ENCODE peak calls at places on chromosomes 12 and 14, in six cellular contexts. I is brain microvascular endothelial cell, M is fibroblast of lung, Q is astrocyte, F is hepatocyte, D is pancreas. E is an unnamed sample.

GRCh38 chr14:88992011-88992410 is 167.6 kb downstream of the TTC8 start:
- DNase-seq in I (no peak), D (no peak), M (no peak), Q (no peak), F (no peak), E (no peak)

GRCh38 chr12:19462441-19462840 is 23.1 kb downstream of the AEBP2 start:
- DNase-seq in D (no peak), F (no peak), M (no peak), Q (no peak), I (peak), E (no peak)

GRCh38 chr14:65627315-65627714 is 214.8 kb downstream of the FUT8 start:
- DNase-seq in M (no peak), F (no peak), Q (no peak), D (no peak), I (no peak), E (no peak)

GRCh38 chr12:47819902-47820630 is at the start of gene HDAC7:
- DNase-seq in F (peak), Q (peak), M (peak), I (peak), D (peak), E (no peak)

GRCh38 chr12:108583971-108584370 is 13.9 kb downstream of the TMEM119 start:
- DNase-seq in F (no peak), M (no peak), Q (no peak), D (no peak), I (no peak), E (no peak)

GRCh38 chr12:76310110-76310509 is 38.1 kb downstream of the BBS10 start:
- DNase-seq in F (no peak), D (no peak), Q (peak), I (peak), M (peak), E (no peak)

GRCh38 chr14:68655961-68656360 is 136.9 kb downstream of the ZFP36L1 start:
- DNase-seq in I (no peak), D (peak), Q (no peak), F (peak), M (no peak), E (no peak)

GRCh38 chr14:70189678-70190077 is 927 bp upstream of the SLC8A3 start:
- DNase-seq in D (no peak), F (no peak), M (no peak), I (no peak), Q (no peak), E (no peak)

GRCh38 chr12:124544311-124544970 is 23.0 kb downstream of the NCOR2 start:
- DNase-seq in F (no peak), I (no peak), Q (no peak), D (no peak), M (no peak), E (no peak)

GRCh38 chr14:35336171-35337073 is 44.2 kb downstream of the PSMA6 start:
- DNase-seq in Q (peak), F (peak), M (peak), I (peak), D (peak), E (peak)

GRCh38 chr12:129566800-129567199 is 337.0 kb downstream of the TMEM132D start:
- DNase-seq in I (no peak), Q (no peak), D (no peak), M (no peak), F (no peak), E (no peak)

GRCh38 chr12:30088259-30088995 is 304.7 kb upstream of the TMTC1 start:
- DNase-seq in Q (no peak), M (no peak), D (no peak), F (peak), I (no peak), E (no peak)

GRCh38 chr12:39355841-39356240 is 87.1 kb downstream of the KIF21A start:
- DNase-seq in M (no peak), I (no peak), D (no peak), Q (no peak), F (no peak), E (no peak)

GRCh38 chr14:51529731-51530130 is 122.0 kb upstream of the FRMD6 start:
- DNase-seq in D (no peak), Q (no peak), M (no peak), F (no peak), I (no peak), E (no peak)
- TF ChIP-seq CTCF in D (no peak), Q (no peak), M (no peak), F (no peak), I (no peak), E (no peak)

DNA sequence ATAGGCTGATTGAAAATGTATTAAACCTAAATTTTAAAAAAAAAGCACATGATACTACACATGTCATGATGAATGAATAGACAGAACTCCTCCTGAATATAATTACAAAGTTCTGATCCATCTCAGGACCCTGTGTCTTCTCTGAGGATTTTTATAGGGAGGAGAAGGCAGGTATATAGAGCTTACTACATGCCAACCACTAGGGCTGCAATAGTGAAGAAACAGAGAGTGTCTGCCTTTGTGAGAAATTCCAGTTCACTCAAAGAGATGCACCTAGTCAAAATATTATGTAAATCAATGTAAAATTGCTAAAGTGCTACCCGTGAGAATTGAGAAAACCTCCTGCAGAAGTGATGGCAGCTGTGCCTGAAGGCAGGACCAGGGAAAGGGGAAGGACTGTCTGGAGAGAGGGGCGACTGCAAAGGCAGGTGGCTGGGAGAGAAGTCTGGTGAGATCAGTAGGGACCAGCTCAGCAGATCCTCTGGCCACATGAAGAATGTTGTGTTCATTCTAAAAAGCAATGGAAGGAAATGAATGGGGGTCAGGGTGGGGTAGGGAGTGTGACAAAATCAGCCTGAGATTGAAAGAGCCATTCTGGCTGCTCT is 15.1 kb downstream of the ABHD4 start:
- DNase-seq in M (peak), I (no peak), F (no peak), D (no peak), Q (no peak), E (no peak)
- H3K27ac ChIP-seq in M (peak), I (peak), F (peak), D (peak), Q (peak), E (peak)

GRCh38 chr12:9367828-9368227 is 159.6 kb upstream of the PZP start:
- DNase-seq in F (no peak), I (no peak), Q (no peak), M (no peak), D (no peak), E (no peak)

GRCh38 chr12:9367201-9367600 is 159.0 kb upstream of the PZP start:
- DNase-seq in D (no peak), M (no peak), I (no peak), F (no peak), Q (no peak), E (no peak)

DNA sequence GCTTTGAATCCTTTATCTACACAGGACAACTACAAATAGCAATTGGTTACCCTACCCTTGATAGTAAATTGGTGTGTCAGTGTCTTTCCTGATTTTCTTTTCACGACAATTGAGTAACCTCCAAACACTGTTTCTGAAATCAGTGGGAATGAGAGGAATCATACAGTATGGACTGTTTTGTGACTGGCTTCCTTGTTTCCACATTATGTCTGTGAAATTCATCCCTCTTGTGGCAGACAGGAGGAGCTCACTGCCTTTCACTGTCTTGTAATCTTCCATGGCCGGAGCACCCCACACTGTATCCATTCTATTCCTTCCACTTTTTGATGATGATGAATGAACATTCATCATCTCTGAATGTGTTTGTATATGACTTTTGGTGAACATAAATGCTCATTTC is 164.0 kb upstream of the PZP start:
- DNase-seq in D (no peak), F (peak), I (peak), M (no peak), Q (no peak), E (no peak)
- TF ChIP-seq CTCF in D (no peak), F (peak), I (peak), M (peak), Q (no peak), E (peak)

DNA sequence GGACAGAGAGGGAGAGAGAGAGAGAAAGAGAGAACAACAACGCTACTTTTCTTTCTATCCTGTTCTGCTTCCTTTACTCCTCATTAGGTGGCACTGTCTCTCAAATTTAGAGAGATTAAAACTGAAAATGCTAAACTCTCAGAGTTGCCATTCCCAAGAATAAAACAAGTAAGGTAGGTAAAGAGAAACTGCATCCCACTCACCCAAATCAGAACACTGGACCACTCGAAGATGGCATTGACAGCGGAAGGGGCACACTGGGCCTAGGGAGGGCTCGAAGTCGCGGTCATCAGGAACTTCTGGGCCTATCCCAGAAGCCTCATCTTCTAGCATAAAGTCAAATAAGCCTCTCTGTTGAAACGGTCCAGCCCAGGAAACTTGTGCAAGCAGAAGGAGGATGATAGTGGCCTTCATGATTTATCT is 4.5 kb downstream of the DCN start:
- DNase-seq in D (no peak), M (peak), Q (peak), I (no peak), F (peak), E (no peak)
- H3K27ac ChIP-seq in D (peak), M (peak), Q (no peak), I (no peak), F (peak), E (no peak)

GRCh38 chr12:116528067-116528466 is 31.1 kb upstream of the MAP1LC3B2 start:
- DNase-seq in I (no peak), D (no peak), M (peak), F (no peak), Q (peak), E (no peak)

GRCh38 chr12:116525418-116526001 is 33.7 kb upstream of the MAP1LC3B2 start:
- DNase-seq in I (peak), Q (peak), D (peak), F (peak), M (peak), E (peak)

GRCh38 chr12:116528498-116528897 is 30.7 kb upstream of the MAP1LC3B2 start:
- DNase-seq in M (peak), I (no peak), Q (peak), F (no peak), D (no peak), E (no peak)

GRCh38 chr12:116524311-116524710 is 34.9 kb upstream of the MAP1LC3B2 start:
- DNase-seq in Q (no peak), F (no peak), M (no peak), D (no peak), I (no peak), E (no peak)

DNA sequence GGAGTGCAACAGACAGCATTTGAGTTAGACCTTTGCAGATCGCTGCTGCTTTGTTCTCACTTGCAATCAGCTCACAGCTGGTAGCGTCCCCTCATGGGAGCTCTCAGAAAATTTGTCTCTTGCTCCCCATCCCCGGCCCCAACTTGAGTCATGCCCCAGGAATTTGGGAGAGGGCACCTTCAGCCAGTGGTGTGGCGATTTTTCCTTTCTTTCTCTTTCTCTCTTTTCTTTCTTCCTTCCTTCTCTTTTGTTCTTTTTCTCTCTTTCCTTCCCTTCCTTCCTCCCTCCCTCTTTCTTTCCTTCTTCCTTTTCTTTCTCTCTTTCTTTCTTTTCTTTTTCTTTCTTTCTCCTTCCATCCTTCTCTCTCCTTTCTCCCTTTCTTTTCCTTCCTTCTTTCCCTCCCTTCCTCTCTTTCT is 34.2 kb upstream of the MAP1LC3B2 start:
- DNase-seq in I (no peak), M (peak), D (no peak), Q (peak), F (no peak), E (no peak)
- TF ChIP-seq CTCF in I (peak), M (peak), D (no peak), Q (peak), F (no peak), E (peak)

DNA sequence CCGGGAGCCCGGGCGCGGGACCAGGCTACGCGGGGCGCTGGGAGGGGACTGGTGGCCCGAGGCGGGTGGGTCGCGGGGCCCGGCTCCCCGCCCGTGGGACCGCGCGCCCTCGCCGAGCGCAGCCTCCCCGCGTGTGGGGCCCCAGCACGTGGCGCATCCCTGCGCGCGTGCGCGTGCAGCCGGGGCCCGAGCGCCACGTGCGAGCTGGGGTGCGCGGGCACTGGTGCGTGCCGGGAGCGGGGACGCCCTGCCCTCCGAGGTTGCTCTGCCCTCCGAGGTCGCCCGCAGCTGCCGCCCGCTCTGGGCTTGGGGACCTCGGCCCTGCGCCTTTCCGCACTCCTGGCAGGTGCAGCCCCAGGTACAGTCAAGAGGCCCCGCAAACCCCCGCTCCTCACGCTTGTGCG is 365 bp upstream of the CCDC88C start:
- DNase-seq in D (peak), Q (no peak), F (peak), I (no peak), M (no peak), E (no peak)
- H3K27ac ChIP-seq in D (peak), Q (no peak), F (no peak), I (no peak), M (no peak), E (no peak)

GRCh38 chr14:97978336-97978735 is 1181.2 kb downstream of the VRK1 start:
- DNase-seq in M (peak), F (peak), D (peak), Q (peak), I (peak), E (no peak)
- TF ChIP-seq CTCF in M (peak), F (peak), D (peak), Q (peak), I (no peak), E (no peak)

DNA sequence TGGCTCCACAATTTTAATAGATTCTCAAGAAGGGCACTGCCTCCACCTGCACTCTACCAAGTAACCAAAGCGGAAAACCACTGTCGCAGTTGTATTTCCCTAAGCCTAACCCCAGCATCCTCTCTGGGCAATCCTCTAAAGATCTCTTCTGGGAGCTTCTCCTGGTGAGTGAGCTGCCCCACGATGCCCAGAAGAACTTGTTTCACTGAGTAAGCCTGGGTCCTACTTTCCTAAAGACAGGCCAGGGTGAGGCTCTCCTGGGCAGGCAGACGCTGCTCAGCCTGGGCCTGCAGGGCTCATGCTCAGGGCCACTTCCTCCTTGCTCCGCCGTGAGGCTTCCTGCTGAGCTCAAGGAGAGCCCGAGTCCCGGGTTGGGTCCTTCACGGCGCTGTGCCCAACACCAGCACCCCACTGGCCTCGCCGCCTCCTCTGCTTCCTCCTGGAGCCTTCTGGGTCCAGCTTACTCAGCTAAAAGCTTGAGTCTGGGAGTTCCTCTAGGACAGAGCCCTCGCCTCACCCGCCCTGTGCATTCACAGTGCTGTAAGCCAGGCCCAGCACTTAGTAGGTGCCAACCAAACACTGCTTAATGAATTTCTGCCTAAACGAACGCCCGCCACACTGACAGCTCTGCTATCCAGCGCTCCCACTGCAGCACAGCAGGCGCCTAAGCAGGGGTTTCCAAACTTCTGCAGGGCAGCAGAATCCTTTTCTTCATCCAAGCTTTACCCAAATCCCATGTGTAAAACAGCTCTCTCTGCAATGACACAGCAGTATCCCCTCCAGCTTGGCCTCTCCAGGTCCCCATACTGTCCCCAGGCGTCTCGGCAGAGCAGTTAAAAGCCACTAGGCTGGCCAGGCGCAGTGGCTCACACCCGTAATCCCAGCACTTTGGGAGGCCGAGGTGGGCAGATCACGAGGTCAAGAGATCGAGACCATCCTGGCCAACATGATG is 5.7 kb downstream of the RAB35 start:
- DNase-seq in M (no peak), D (no peak), F (no peak), Q (no peak), I (no peak), E (no peak)
- H3K27ac ChIP-seq in M (no peak), D (no peak), F (no peak), Q (no peak), I (peak), E (no peak)